ENCODE peak calls at places on chromosomes 11 and 22, in ten cellular contexts. I is GM20000, Y is suprapubic skin, R is GM06990, V is body of pancreas, U is AG04450, T is HL-60, A is cardiac muscle cell, G is tibial artery, X is mucosa of descending colon. E is an unnamed sample.
A peak's percentile ranks its signal among the peaks of the same experiment; 100 is the strongest.

GRCh38 chr11:32440920-32441319 is 5.6 kb upstream of the WT1 start:
- DNase-seq in T (no peak), A (no peak), U (no peak), I (no peak), R (no peak), G (no peak), V (no peak), Y (no peak), X (no peak), E (no peak)

GRCh38 chr11:75198278-75198948 is 42.2 kb upstream of the TPBGL start:
- DNase-seq in I (no peak), T (no peak), U (no peak), V (no peak), R (no peak), G (no peak), Y (no peak), A (no peak), X (no peak), E (no peak)

GRCh38 chr11:126417463-126417862 is 62.0 kb downstream of the ST3GAL4 start:
- DNase-seq in X (no peak), V (no peak), I (no peak), T (no peak), U (no peak), R (no peak), A (no peak), G (no peak), Y (no peak), E (no peak)

GRCh38 chr11:22832315-22833041 is 2.9 kb upstream of the SVIP start:
- DNase-seq in U (no peak), R (no peak), X (no peak), V (no peak), T (no peak), G (no peak), I (no peak), Y (no peak), A (no peak), E (no peak)

GRCh38 chr11:118715245-118715807 is 35.9 kb upstream of the TREH start:
- DNase-seq in A (peak; percentile 10), T (no peak), R (no peak), V (peak; percentile 13), G (peak; percentile 28), Y (no peak), X (no peak), U (no peak), I (no peak), E (no peak)

GRCh38 chr11:46381836-46382643 is 571 bp downstream of the MDK start:
- DNase-seq in X (peak; percentile 54), R (no peak), V (no peak), A (peak; percentile 57), U (no peak), Y (no peak), G (no peak), T (no peak), I (peak; percentile 69), E (no peak)

GRCh38 chr11:26470992-26471391 is 101.1 kb downstream of the MUC15 start:
- DNase-seq in Y (no peak), R (no peak), A (no peak), T (no peak), X (no peak), I (no peak), U (no peak), G (no peak), V (no peak), E (no peak)

GRCh38 chr11:10002221-10002620 is 291.8 kb downstream of the SBF2 start:
- DNase-seq in A (no peak), I (no peak), V (no peak), X (no peak), R (no peak), U (no peak), Y (no peak), T (no peak), G (no peak), E (no peak)

GRCh38 chr22:22941831-22942510 is 54.4 kb downstream of the IGLL5 start:
- DNase-seq in U (no peak), Y (peak; percentile 63), I (no peak), G (peak; percentile 16), R (no peak), T (no peak), A (no peak), V (no peak), X (no peak), E (peak; percentile 38)

GRCh38 chr22:49491726-49492125 is 335.9 kb downstream of the BRD1 start:
- DNase-seq in X (no peak), V (no peak), A (no peak), U (no peak), I (no peak), R (no peak), Y (no peak), T (no peak), G (no peak), E (no peak)

GRCh38 chr22:38070250-38070921 is 13.2 kb downstream of the PICK1 start:
- DNase-seq in T (no peak), I (no peak), A (no peak), Y (peak; percentile 69), G (no peak), U (no peak), X (peak; percentile 16), R (no peak), V (no peak), E (no peak)

GRCh38 chr22:38068641-38069371 is 11.6 kb downstream of the PICK1 start:
- DNase-seq in T (no peak), U (no peak), G (no peak), I (no peak), V (no peak), A (no peak), Y (peak; percentile 68), X (peak; percentile 24), R (no peak), E (no peak)

GRCh38 chr22:38071421-38072321 is 12.3 kb downstream of the SLC16A8 start:
- DNase-seq in G (no peak), T (no peak), I (no peak), R (no peak), U (no peak), Y (no peak), V (no peak), X (peak; percentile 17), A (no peak), E (no peak)

GRCh38 chr22:38067771-38068360 is 10.7 kb downstream of the PICK1 start:
- DNase-seq in V (no peak), T (no peak), I (no peak), G (no peak), A (no peak), Y (no peak), X (no peak), R (no peak), U (no peak), E (no peak)

GRCh38 chr22:38069372-38070249 is 12.4 kb downstream of the PICK1 start:
- DNase-seq in V (no peak), T (no peak), A (peak; percentile 84), R (no peak), Y (peak; percentile 83), U (peak; percentile 7), G (peak; percentile 87), X (peak; percentile 45), I (no peak), E (no peak)
- TF ChIP-seq CTCF in V (no peak), T (no peak), A (peak; percentile 42), R (peak; percentile 47), Y (no peak), U (peak; percentile 67), G (peak; percentile 74), X (no peak), I (peak; percentile 11), E (peak; percentile 79)

DNA sequence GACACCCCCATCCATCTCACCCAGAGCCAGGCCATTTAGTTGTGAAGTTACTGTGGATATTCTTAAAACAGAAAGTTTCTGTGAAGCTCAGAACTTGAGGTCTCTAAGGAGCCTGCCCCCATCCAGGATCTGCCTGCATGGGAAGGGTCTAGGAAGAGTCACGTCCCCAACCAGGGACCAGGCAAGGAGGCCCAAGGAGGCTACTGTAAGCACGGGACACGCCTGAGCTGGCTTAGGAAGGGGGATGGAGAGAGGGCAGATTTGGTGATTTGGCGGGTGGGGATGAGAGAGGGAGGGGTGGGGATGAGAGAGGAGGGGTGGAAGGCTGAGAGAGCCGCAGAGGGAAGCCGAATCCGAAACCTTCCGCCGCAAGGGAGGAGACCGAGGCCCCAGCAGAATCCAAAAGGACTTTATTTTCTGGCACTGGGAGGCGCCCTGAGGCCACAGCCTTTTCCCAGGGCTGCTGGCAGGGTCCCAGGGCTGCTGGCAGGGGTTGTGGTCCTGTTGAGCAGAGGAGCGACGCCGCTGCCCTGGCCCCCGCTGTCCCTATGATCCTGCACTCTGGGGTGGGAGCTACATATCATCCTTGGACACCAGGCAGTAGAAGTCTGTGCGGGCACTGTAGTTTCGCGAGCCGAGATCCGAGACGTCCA is 9.3 kb downstream of the SIGIRR start:
- DNase-seq in T (no peak), Y (no peak), V (peak; percentile 53), X (peak; percentile 62), I (no peak), R (no peak), U (no peak), G (peak; percentile 55), A (no peak), E (no peak)
- TF ChIP-seq CTCF in T (no peak), Y (no peak), V (no peak), X (no peak), I (no peak), R (no peak), U (no peak), G (no peak), A (no peak), E (no peak)

DNA sequence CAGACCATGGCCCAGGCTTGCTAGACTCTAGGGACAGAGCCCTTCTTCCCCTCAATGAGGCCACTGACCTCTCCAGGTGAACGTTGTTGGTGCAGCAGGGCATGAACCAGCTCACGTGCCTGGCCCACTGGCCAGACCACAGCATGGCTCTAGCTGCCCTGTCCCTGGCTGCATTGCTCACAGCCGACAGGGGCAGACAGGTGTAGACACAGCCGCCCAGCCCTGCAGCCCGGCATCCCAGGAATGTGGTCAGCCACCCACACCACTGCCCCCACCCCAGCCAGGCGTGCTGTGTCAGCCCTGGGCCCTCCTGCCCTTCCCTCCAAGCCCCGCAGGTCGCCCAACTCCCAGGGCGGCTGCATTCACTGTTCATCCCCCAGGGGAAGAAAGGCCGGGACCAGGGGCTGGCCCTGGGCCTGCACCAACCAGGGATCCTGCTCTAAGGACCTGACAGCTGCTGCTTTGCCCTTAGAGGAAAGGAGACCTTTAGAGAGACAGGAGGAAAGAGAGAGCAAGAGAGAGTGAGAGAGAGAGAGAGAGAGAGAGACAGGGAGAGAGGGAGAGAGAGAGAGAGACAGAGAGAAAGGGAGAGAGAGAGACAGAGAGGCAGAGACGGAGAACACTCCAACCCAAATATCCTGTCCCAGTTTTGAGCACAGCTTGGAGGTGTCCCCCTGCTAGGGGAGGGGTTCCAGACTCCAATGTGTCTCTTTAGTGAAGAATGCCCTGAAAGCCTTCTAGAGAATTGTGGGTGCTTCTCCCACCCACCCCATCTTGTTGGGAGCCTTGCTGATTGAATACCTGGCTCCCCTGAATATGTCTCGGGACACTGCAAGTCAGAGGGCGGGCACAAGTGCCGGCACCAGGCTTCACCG is 44.2 kb upstream of the LINC01488 start:
- DNase-seq in V (no peak), R (no peak), G (no peak), U (no peak), A (peak; percentile 61), I (no peak), X (no peak), Y (no peak), T (no peak), E (no peak)
- TF ChIP-seq CTCF in V (no peak), R (no peak), G (no peak), U (no peak), A (no peak), I (no peak), X (no peak), Y (no peak), T (no peak), E (no peak)

DNA sequence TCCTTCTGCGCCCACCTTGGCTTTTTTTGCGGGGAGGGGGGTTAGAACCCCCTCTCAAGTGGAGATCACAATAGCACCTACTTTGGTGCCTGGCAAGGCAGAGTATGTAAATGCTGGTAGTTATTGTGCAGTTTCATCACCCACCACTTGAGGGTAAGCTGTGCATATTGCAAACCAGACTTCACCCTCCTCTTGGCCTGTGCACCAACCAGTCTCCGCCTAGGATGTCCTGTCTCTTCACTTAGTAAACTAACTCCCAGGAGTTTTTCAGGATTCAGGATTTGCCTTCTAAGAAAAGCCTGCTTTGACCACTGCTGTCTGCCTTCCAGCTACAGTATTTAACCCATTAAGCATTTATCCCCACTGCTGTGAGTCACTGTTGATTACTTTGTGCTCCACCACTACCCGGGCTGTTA is 2.0 kb upstream of the UBXN1 start:
- DNase-seq in G (peak; percentile 56), I (peak; percentile 73), Y (no peak), V (peak; percentile 69), T (no peak), X (no peak), A (peak; percentile 71), R (no peak), U (peak; percentile 72), E (peak; percentile 70)
- TF ChIP-seq CTCF in G (peak; percentile 39), I (peak; percentile 38), Y (peak; percentile 59), V (peak; percentile 35), T (peak; percentile 78), X (no peak), A (peak; percentile 68), R (peak; percentile 65), U (peak; percentile 72), E (peak; percentile 36)